ENCODE peak calls at places on chromosomes 1 and 21, in four cellular contexts. N is GM12878, S is SK-N-SH, O is K562. J is an unnamed sample.

GRCh38 chr1:236515443-236515958 is 8.3 kb upstream of the LGALS8 start:
- DNase-seq in N (no peak), O (no peak), S (no peak), J (no peak)

GRCh38 chr1:15229569-15230170 is 17.4 kb upstream of the FHAD1 start:
- DNase-seq in S (no peak), O (no peak), N (no peak), J (no peak)

GRCh38 chr1:231499148-231499763 is 29.2 kb upstream of the TSNAX start:
- DNase-seq in N (no peak), O (no peak), S (no peak), J (no peak)

GRCh38 chr21:42554251-42554937 is 40.7 kb downstream of the SLC37A1 start:
- DNase-seq in S (no peak), O (no peak), N (no peak), J (peak; percentile 32)

GRCh38 chr1:65172936-65173335 is 24.9 kb downstream of the AK4 start:
- DNase-seq in N (no peak), S (no peak), O (no peak), J (no peak)

GRCh38 chr1:46489638-46490602 is at the start of gene DMBX1:
- DNase-seq in N (no peak), O (peak; percentile 95), S (peak; percentile 86), J (peak; percentile 82)

GRCh38 chr1:234541281-234541975 is 62.4 kb upstream of the TARBP1 start:
- DNase-seq in N (no peak), S (no peak), O (no peak), J (no peak)

GRCh38 chr1:1630191-1630964 is 1.6 kb upstream of the MMP23B start:
- DNase-seq in O (no peak), N (peak; percentile 59), S (peak; percentile 57), J (peak; percentile 85)

GRCh38 chr1:87171199-87171598 is 157.5 kb upstream of the LMO4 start:
- DNase-seq in N (no peak), O (no peak), S (no peak), J (no peak)

GRCh38 chr1:9388628-9389184 is 96.0 kb downstream of the SPSB1 start:
- DNase-seq in N (no peak), S (no peak), O (peak; percentile 53), J (no peak)

GRCh38 chr1:24964811-24965570 is 34.9 kb upstream of the RUNX3 start:
- DNase-seq in S (no peak), N (peak; percentile 96), O (peak; percentile 11), J (no peak)

GRCh38 chr1:56644064-56644940 is 812 bp upstream of the PRKAA2 start:
- DNase-seq in N (no peak), S (no peak), O (no peak), J (peak; percentile 43)

GRCh38 chr1:115655307-115655664 is 13.5 kb downstream of the VANGL1 start:
- DNase-seq in O (peak; percentile 34), N (no peak), S (no peak), J (no peak)

GRCh38 chr1:228343211-228343661 is 63.4 kb downstream of the TRIM11 start:
- DNase-seq in N (no peak), O (no peak), S (no peak), J (no peak)

GRCh38 chr1:152959801-152960451 is 10.5 kb upstream of the SPRR4 start:
- DNase-seq in O (no peak), S (no peak), N (no peak), J (no peak)

GRCh38 chr1:116987256-116987555 is 14.4 kb upstream of the CD101 start:
- DNase-seq in S (no peak), N (no peak), O (no peak), J (no peak)

GRCh38 chr1:98005326-98006010 is 84.6 kb upstream of the DPYD start:
- DNase-seq in S (no peak), O (no peak), N (no peak), J (no peak)

GRCh38 chr21:29342394-29342957 is 43.8 kb downstream of the BACH1 start:
- DNase-seq in N (peak; percentile 32), S (peak; percentile 14), O (no peak), J (no peak)

GRCh38 chr21:44331650-44332306 is 7.4 kb downstream of the CFAP410 start:
- DNase-seq in O (no peak), N (no peak), S (no peak), J (no peak)
- TF ChIP-seq USF1 in O (peak; percentile 25), N (no peak), S (no peak), J (no peak)

GRCh38 chr1:156752843-156753486 is 1.5 kb upstream of the HDGF start:
- DNase-seq in O (no peak), S (no peak), N (no peak), J (no peak)
- TF ChIP-seq USF1 in O (no peak), S (no peak), N (no peak), J (no peak)

GRCh38 chr1:28159243-28159642 is 17.2 kb downstream of the PTAFR start:
- DNase-seq in N (no peak), S (no peak), O (no peak), J (no peak)

GRCh38 chr1:28157901-28158300 is 18.6 kb downstream of the PTAFR start:
- DNase-seq in O (no peak), S (no peak), N (no peak), J (no peak)

GRCh38 chr1:28154083-28154594 is 22.4 kb downstream of the PTAFR start:
- DNase-seq in N (no peak), S (no peak), O (no peak), J (no peak)

GRCh38 chr1:28155628-28156027 is 20.9 kb downstream of the PTAFR start:
- DNase-seq in S (no peak), O (no peak), N (no peak), J (no peak)

GRCh38 chr1:28156821-28157220 is 19.7 kb downstream of the PTAFR start:
- DNase-seq in N (no peak), S (no peak), O (no peak), J (no peak)
- TF ChIP-seq USF1 in N (no peak), S (no peak), O (no peak), J (no peak)

GRCh38 chr1:72394457-72394856 is 112.1 kb upstream of the NEGR1 start:
- DNase-seq in N (no peak), S (no peak), O (no peak), J (no peak)
- TF ChIP-seq USF1 in N (no peak), S (no peak), O (no peak), J (no peak)

DNA sequence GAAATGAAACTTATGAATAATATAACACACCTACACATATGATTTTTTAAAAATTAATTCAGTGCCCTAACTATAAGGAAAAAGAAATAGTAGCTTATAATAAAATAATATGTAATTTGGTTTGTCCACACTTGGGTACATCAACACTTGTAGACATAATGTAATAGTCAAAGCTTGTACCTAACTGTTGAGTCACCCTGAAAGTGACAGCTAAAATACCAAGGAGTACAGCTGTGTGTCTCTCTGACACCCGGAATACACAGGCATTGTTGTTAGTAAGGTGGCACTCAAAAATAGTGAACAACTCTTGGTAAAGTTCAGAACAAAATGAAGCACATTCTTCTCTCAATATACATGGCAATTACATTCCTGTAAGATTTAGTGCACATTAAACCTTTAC is 243.4 kb downstream of the TRABD2B start:
- DNase-seq in N (no peak), S (no peak), O (no peak), J (no peak)
- TF ChIP-seq USF1 in N (no peak), S (no peak), O (no peak), J (no peak)

GRCh38 chr1:244010191-244010590 is 40.9 kb upstream of the ZBTB18 start:
- DNase-seq in N (no peak), O (no peak), S (no peak), J (peak; percentile 49)
- TF ChIP-seq USF1 in N (no peak), O (no peak), S (no peak), J (no peak)